ENCODE peak calls at places on chromosomes 11 and 22, in nine cellular contexts. One of them, this sample, is unnamed. For H3K4me1, the result is how much of the 10 kb centered on the place peaks cover.

GRCh38 chr11:69948256-69949141 is 129.3 kb upstream of the FGF3 start:
- DNase-seq in A549: peak
- DNase-seq in fibroblast of lung: peak
- DNase-seq in psoas muscle: no peak
- DNase-seq in body of pancreas: peak
- DNase-seq in left ventricle myocardium inferior: peak
- DNase-seq in tibial nerve: no peak
- DNase-seq in mesendoderm: peak
- DNase-seq in NT2/D1: no peak
- DNase-seq in this sample: no peak

GRCh38 chr22:45101828-45102227 is 61.9 kb upstream of the NUP50 start:
- DNase-seq in body of pancreas: peak
- DNase-seq in fibroblast of lung: peak
- DNase-seq in left ventricle myocardium inferior: peak
- DNase-seq in tibial nerve: peak
- DNase-seq in mesendoderm: peak
- DNase-seq in A549: peak
- DNase-seq in NT2/D1: peak
- DNase-seq in psoas muscle: peak
- DNase-seq in this sample: no peak

GRCh38 chr22:33006220-33006954 is 51.8 kb downstream of the SYN3 start:
- DNase-seq in psoas muscle: no peak
- DNase-seq in mesendoderm: no peak
- DNase-seq in left ventricle myocardium inferior: no peak
- DNase-seq in NT2/D1: no peak
- DNase-seq in body of pancreas: no peak
- DNase-seq in tibial nerve: no peak
- DNase-seq in fibroblast of lung: no peak
- DNase-seq in A549: no peak
- DNase-seq in this sample: no peak

GRCh38 chr11:73797457-73797856 is 9.8 kb downstream of the MRPL48 start:
- DNase-seq in A549: no peak
- DNase-seq in tibial nerve: no peak
- DNase-seq in left ventricle myocardium inferior: peak
- DNase-seq in body of pancreas: peak
- DNase-seq in psoas muscle: peak
- DNase-seq in NT2/D1: no peak
- DNase-seq in fibroblast of lung: no peak
- DNase-seq in mesendoderm: no peak
- DNase-seq in this sample: no peak

GRCh38 chr11:69825941-69826340 is 6.7 kb upstream of the FGF3 start:
- DNase-seq in body of pancreas: no peak
- DNase-seq in A549: no peak
- DNase-seq in tibial nerve: no peak
- DNase-seq in NT2/D1: no peak
- DNase-seq in mesendoderm: no peak
- DNase-seq in psoas muscle: no peak
- DNase-seq in fibroblast of lung: no peak
- DNase-seq in left ventricle myocardium inferior: no peak
- DNase-seq in this sample: no peak

GRCh38 chr11:71452354-71453020 is 516 bp upstream of the NADSYN1 start:
- DNase-seq in body of pancreas: peak
- DNase-seq in A549: no peak
- DNase-seq in NT2/D1: no peak
- DNase-seq in psoas muscle: no peak
- DNase-seq in fibroblast of lung: peak
- DNase-seq in mesendoderm: peak
- DNase-seq in left ventricle myocardium inferior: peak
- DNase-seq in tibial nerve: no peak
- DNase-seq in this sample: peak

GRCh38 chr11:64001552-64002427 is 15.6 kb downstream of the OTUB1 start:
- DNase-seq in A549: no peak
- DNase-seq in left ventricle myocardium inferior: peak
- DNase-seq in psoas muscle: no peak
- DNase-seq in mesendoderm: no peak
- DNase-seq in NT2/D1: no peak
- DNase-seq in fibroblast of lung: no peak
- DNase-seq in body of pancreas: no peak
- DNase-seq in tibial nerve: no peak
- DNase-seq in this sample: no peak

GRCh38 chr22:28183078-28183870 is 264.2 kb upstream of the PITPNB start:
- DNase-seq in left ventricle myocardium inferior: no peak
- DNase-seq in NT2/D1: no peak
- DNase-seq in body of pancreas: peak
- DNase-seq in tibial nerve: no peak
- DNase-seq in mesendoderm: no peak
- DNase-seq in A549: no peak
- DNase-seq in psoas muscle: no peak
- DNase-seq in fibroblast of lung: no peak
- DNase-seq in this sample: no peak

GRCh38 chr22:50170453-50171318 is at the start of gene PANX2:
- DNase-seq in A549: no peak
- DNase-seq in mesendoderm: no peak
- DNase-seq in psoas muscle: peak
- DNase-seq in fibroblast of lung: peak
- DNase-seq in NT2/D1: no peak
- DNase-seq in left ventricle myocardium inferior: no peak
- DNase-seq in body of pancreas: no peak
- DNase-seq in tibial nerve: no peak
- DNase-seq in this sample: no peak

GRCh38 chr11:131897976-131898375 is 527.6 kb downstream of the NTM start:
- DNase-seq in psoas muscle: no peak
- DNase-seq in NT2/D1: no peak
- DNase-seq in body of pancreas: no peak
- DNase-seq in mesendoderm: no peak
- DNase-seq in A549: no peak
- DNase-seq in tibial nerve: no peak
- DNase-seq in fibroblast of lung: peak
- DNase-seq in left ventricle myocardium inferior: no peak
- DNase-seq in this sample: no peak

GRCh38 chr11:16815047-16815767 is 76.8 kb downstream of the C11orf58 start:
- DNase-seq in A549: no peak
- DNase-seq in left ventricle myocardium inferior: peak
- DNase-seq in fibroblast of lung: peak
- DNase-seq in body of pancreas: peak
- DNase-seq in psoas muscle: peak
- DNase-seq in mesendoderm: no peak
- DNase-seq in NT2/D1: no peak
- DNase-seq in tibial nerve: peak
- DNase-seq in this sample: no peak

GRCh38 chr22:42933783-42934144 is 76.7 kb upstream of the ARFGAP3 start:
- DNase-seq in tibial nerve: peak
- DNase-seq in mesendoderm: no peak
- DNase-seq in psoas muscle: no peak
- DNase-seq in fibroblast of lung: peak
- DNase-seq in left ventricle myocardium inferior: no peak
- DNase-seq in NT2/D1: no peak
- DNase-seq in body of pancreas: peak
- DNase-seq in A549: peak
- DNase-seq in this sample: no peak
- H3K4me1 ChIP-seq in tibial nerve: half or more
- H3K4me1 ChIP-seq in mesendoderm: under half
- H3K4me1 ChIP-seq in psoas muscle: half or more
- H3K4me1 ChIP-seq in fibroblast of lung: under half
- H3K4me1 ChIP-seq in left ventricle myocardium inferior: half or more
- H3K4me1 ChIP-seq in NT2/D1: under half
- H3K4me1 ChIP-seq in body of pancreas: half or more
- H3K4me1 ChIP-seq in A549: half or more
- H3K4me1 ChIP-seq in this sample: under half

GRCh38 chr22:30268331-30268730 is 1.7 kb upstream of the OSM start:
- DNase-seq in body of pancreas: no peak
- DNase-seq in NT2/D1: no peak
- DNase-seq in left ventricle myocardium inferior: no peak
- DNase-seq in mesendoderm: no peak
- DNase-seq in psoas muscle: no peak
- DNase-seq in fibroblast of lung: no peak
- DNase-seq in tibial nerve: no peak
- DNase-seq in A549: no peak
- DNase-seq in this sample: no peak
- H3K4me1 ChIP-seq in body of pancreas: under half
- H3K4me1 ChIP-seq in NT2/D1: under half
- H3K4me1 ChIP-seq in left ventricle myocardium inferior: under half
- H3K4me1 ChIP-seq in mesendoderm: under half
- H3K4me1 ChIP-seq in psoas muscle: under half
- H3K4me1 ChIP-seq in fibroblast of lung: under half
- H3K4me1 ChIP-seq in tibial nerve: under half
- H3K4me1 ChIP-seq in A549: under half
- H3K4me1 ChIP-seq in this sample: under half

DNA sequence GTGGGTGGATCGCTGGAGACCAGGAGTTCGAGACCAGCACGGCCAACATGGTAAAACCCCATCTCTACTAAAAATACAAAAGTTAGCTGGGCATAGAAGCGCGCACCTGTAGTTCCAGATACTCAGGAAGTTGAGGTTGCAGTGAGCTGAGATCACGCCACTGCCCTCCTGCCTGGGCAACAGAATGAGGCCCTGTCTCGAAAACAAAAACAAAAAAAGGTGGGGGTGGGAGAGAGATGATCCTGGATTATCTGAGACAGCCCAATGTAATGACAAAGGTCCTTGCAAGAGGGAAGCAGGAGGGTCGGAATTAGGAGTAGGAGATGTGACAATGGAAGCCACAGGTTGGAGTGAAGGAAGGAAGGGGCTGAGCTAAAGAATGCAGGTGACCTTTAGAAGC is 87.6 kb upstream of the APOA1 start:
- DNase-seq in psoas muscle: no peak
- DNase-seq in NT2/D1: no peak
- DNase-seq in fibroblast of lung: no peak
- DNase-seq in mesendoderm: peak
- DNase-seq in A549: no peak
- DNase-seq in tibial nerve: no peak
- DNase-seq in left ventricle myocardium inferior: no peak
- DNase-seq in body of pancreas: no peak
- DNase-seq in this sample: no peak
- H3K4me1 ChIP-seq in psoas muscle: under half
- H3K4me1 ChIP-seq in NT2/D1: under half
- H3K4me1 ChIP-seq in fibroblast of lung: under half
- H3K4me1 ChIP-seq in mesendoderm: under half
- H3K4me1 ChIP-seq in A549: under half
- H3K4me1 ChIP-seq in tibial nerve: under half
- H3K4me1 ChIP-seq in left ventricle myocardium inferior: under half
- H3K4me1 ChIP-seq in body of pancreas: under half
- H3K4me1 ChIP-seq in this sample: under half

GRCh38 chr11:56750190-56750589 is 1.7 kb upstream of the OR9G4 start:
- DNase-seq in A549: peak
- DNase-seq in fibroblast of lung: no peak
- DNase-seq in NT2/D1: no peak
- DNase-seq in psoas muscle: no peak
- DNase-seq in body of pancreas: no peak
- DNase-seq in tibial nerve: no peak
- DNase-seq in left ventricle myocardium inferior: no peak
- DNase-seq in mesendoderm: peak
- DNase-seq in this sample: no peak
- H3K4me1 ChIP-seq in A549: under half
- H3K4me1 ChIP-seq in fibroblast of lung: under half
- H3K4me1 ChIP-seq in NT2/D1: under half
- H3K4me1 ChIP-seq in psoas muscle: under half
- H3K4me1 ChIP-seq in body of pancreas: under half
- H3K4me1 ChIP-seq in tibial nerve: under half
- H3K4me1 ChIP-seq in left ventricle myocardium inferior: under half
- H3K4me1 ChIP-seq in mesendoderm: under half
- H3K4me1 ChIP-seq in this sample: under half

DNA sequence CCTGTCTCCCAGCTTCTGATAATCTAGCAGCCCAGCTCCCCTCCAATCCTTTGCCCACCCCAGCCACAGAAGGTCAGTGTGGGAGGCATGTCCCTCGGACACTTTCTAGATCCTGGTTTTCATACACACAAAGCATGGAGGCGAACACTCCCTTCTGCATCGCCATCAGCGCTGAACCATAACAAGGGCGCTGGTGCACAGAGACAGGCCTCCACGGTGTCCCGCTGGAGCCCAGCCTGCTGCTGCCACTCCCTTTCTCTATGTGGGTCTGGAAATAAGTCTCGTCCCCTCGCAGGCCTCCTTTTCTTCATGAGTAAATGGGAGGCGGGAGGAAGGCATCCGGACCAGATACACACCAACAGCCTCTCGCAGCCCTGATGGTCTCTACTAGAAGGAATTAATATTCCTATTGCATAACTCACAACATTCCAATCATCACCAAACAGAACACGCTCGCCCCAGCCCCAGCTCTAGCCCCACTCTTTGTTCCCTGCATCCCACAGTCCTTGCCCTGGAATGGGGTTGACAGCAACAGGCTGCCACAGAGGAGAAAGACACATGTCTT is 14.8 kb downstream of the RASD2 start:
- DNase-seq in tibial nerve: no peak
- DNase-seq in body of pancreas: no peak
- DNase-seq in NT2/D1: no peak
- DNase-seq in A549: no peak
- DNase-seq in mesendoderm: no peak
- DNase-seq in left ventricle myocardium inferior: no peak
- DNase-seq in fibroblast of lung: peak
- DNase-seq in psoas muscle: no peak
- DNase-seq in this sample: no peak
- H3K4me1 ChIP-seq in tibial nerve: under half
- H3K4me1 ChIP-seq in body of pancreas: under half
- H3K4me1 ChIP-seq in NT2/D1: under half
- H3K4me1 ChIP-seq in A549: under half
- H3K4me1 ChIP-seq in mesendoderm: under half
- H3K4me1 ChIP-seq in left ventricle myocardium inferior: under half
- H3K4me1 ChIP-seq in fibroblast of lung: under half
- H3K4me1 ChIP-seq in psoas muscle: under half
- H3K4me1 ChIP-seq in this sample: under half

GRCh38 chr11:104895619-104896018 is 2.6 kb downstream of the CASP12 start:
- DNase-seq in A549: no peak
- DNase-seq in NT2/D1: no peak
- DNase-seq in left ventricle myocardium inferior: no peak
- DNase-seq in mesendoderm: no peak
- DNase-seq in body of pancreas: no peak
- DNase-seq in fibroblast of lung: no peak
- DNase-seq in tibial nerve: no peak
- DNase-seq in psoas muscle: no peak
- DNase-seq in this sample: no peak
- H3K4me1 ChIP-seq in A549: under half
- H3K4me1 ChIP-seq in NT2/D1: under half
- H3K4me1 ChIP-seq in left ventricle myocardium inferior: under half
- H3K4me1 ChIP-seq in mesendoderm: under half
- H3K4me1 ChIP-seq in body of pancreas: under half
- H3K4me1 ChIP-seq in fibroblast of lung: under half
- H3K4me1 ChIP-seq in tibial nerve: half or more
- H3K4me1 ChIP-seq in psoas muscle: under half
- H3K4me1 ChIP-seq in this sample: under half

GRCh38 chr11:30344085-30344484 is 21.2 kb downstream of the ARL14EP start:
- DNase-seq in left ventricle myocardium inferior: no peak
- DNase-seq in mesendoderm: no peak
- DNase-seq in A549: no peak
- DNase-seq in tibial nerve: no peak
- DNase-seq in psoas muscle: no peak
- DNase-seq in body of pancreas: no peak
- DNase-seq in fibroblast of lung: no peak
- DNase-seq in NT2/D1: no peak
- DNase-seq in this sample: no peak
- H3K4me1 ChIP-seq in left ventricle myocardium inferior: under half
- H3K4me1 ChIP-seq in mesendoderm: under half
- H3K4me1 ChIP-seq in A549: under half
- H3K4me1 ChIP-seq in tibial nerve: under half
- H3K4me1 ChIP-seq in psoas muscle: under half
- H3K4me1 ChIP-seq in body of pancreas: under half
- H3K4me1 ChIP-seq in fibroblast of lung: under half
- H3K4me1 ChIP-seq in NT2/D1: under half
- H3K4me1 ChIP-seq in this sample: under half

This sample was measured in HAP-1.